ENCODE peak calls at places on chromosome 10, in six cellular contexts. P is mesendoderm, B is breast epithelium, J is thoracic aorta, Y is OCI-LY7, O is ovary. N is an unnamed sample. For H3K4me1, the result is how much of the 10 kb centered on the place peaks cover.

GRCh38 chr10:133230387-133231195 is 574 bp downstream of the UTF1 start:
- DNase-seq in Y (no peak), O (no peak), B (no peak), J (no peak), P (peak), N (no peak)

GRCh38 chr10:31320179-31320597 is 1.2 kb downstream of the ZEB1 start:
- DNase-seq in P (peak), O (peak), Y (peak), B (no peak), J (no peak), N (peak)

GRCh38 chr10:97849101-97849490 is 547 bp upstream of the GOLGA7B start:
- DNase-seq in O (no peak), Y (peak), J (no peak), P (no peak), B (no peak), N (no peak)

GRCh38 chr10:59856104-59856503 is 50.3 kb downstream of the CCDC6 start:
- DNase-seq in Y (no peak), J (no peak), O (no peak), P (no peak), B (no peak), N (no peak)

GRCh38 chr10:102645388-102645740 is 1.1 kb downstream of the TRIM8 start:
- DNase-seq in J (peak), B (peak), P (peak), Y (peak), O (no peak), N (peak)

GRCh38 chr10:109974509-109975191 is 33.1 kb upstream of the ADD3 start:
- DNase-seq in J (no peak), Y (no peak), O (no peak), B (no peak), P (no peak), N (peak)

GRCh38 chr10:110993024-110993693 is 73.8 kb downstream of the SHOC2 start:
- DNase-seq in O (no peak), J (no peak), Y (no peak), B (no peak), P (no peak), N (no peak)

GRCh38 chr10:112409274-112409673 is 35.4 kb downstream of the ACSL5 start:
- DNase-seq in P (peak), J (no peak), B (no peak), Y (no peak), O (no peak), N (no peak)

GRCh38 chr10:68167790-68168189 is 58.5 kb downstream of the MYPN start:
- DNase-seq in Y (no peak), B (no peak), O (no peak), J (no peak), P (no peak), N (no peak)

GRCh38 chr10:22479419-22479818 is 134.1 kb downstream of the SPAG6 start:
- DNase-seq in J (no peak), P (peak), B (no peak), O (no peak), Y (no peak), N (no peak)

GRCh38 chr10:85547460-85548023 is 819.1 kb downstream of the GRID1 start:
- DNase-seq in J (no peak), Y (no peak), O (no peak), B (no peak), P (peak), N (no peak)
- H3K4me1 ChIP-seq in J (under half), Y (under half), O (under half), B (under half), P (under half), N (under half)

GRCh38 chr10:17918187-17918903 is 33.4 kb upstream of the SLC39A12 start:
- DNase-seq in Y (no peak), O (no peak), J (no peak), B (no peak), P (no peak), N (no peak)

GRCh38 chr10:17915181-17915580 is 36.5 kb upstream of the SLC39A12 start:
- DNase-seq in J (no peak), B (no peak), P (no peak), Y (no peak), O (no peak), N (no peak)

GRCh38 chr10:17912764-17913163 is 39.0 kb upstream of the SLC39A12 start:
- DNase-seq in P (no peak), Y (no peak), J (no peak), B (no peak), O (no peak), N (no peak)

GRCh38 chr10:17913604-17914003 is 38.1 kb upstream of the SLC39A12 start:
- DNase-seq in O (no peak), B (no peak), P (no peak), J (no peak), Y (no peak), N (no peak)

DNA sequence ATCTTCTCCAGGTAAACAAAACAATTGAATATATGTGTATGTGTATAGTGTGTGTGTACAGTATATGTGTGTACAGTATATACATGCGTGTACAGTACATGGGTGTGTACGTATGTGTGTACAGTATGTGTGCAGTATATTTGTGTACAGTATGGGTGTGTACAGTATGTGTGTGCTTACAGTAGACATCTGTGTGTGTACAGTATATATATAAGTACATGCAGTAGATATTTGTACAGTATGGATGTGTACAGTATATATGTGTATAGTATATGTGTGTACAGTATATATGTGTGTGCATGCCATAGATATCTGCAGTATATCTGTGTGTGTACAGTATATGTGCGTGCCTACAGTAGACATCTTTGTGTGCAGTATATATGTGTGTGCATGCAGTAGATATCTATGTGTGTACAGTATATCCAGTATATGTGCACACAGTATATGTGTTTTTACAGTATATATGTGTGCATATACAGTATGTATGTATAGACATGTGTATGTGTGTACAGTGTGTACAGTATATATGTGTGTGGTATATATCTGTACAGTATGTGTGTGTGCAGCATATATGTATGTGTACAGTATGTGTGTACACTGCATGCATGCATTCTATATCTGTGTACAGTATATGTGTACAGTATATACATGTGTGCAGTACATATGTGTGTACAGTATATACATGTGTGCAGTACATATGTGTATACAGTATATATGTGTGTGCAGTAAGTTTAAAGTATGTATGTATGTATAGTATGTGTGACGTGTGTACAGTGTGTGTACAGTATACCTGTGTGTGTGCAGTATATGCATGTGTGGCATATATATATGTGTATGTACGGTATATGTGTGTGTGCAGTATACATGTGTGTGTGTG is 37.3 kb upstream of the SLC39A12 start:
- DNase-seq in O (no peak), J (no peak), P (no peak), Y (no peak), B (no peak), N (no peak)
- H3K4me3 ChIP-seq in O (no peak), J (no peak), P (no peak), Y (no peak), B (no peak), N (no peak)

DNA sequence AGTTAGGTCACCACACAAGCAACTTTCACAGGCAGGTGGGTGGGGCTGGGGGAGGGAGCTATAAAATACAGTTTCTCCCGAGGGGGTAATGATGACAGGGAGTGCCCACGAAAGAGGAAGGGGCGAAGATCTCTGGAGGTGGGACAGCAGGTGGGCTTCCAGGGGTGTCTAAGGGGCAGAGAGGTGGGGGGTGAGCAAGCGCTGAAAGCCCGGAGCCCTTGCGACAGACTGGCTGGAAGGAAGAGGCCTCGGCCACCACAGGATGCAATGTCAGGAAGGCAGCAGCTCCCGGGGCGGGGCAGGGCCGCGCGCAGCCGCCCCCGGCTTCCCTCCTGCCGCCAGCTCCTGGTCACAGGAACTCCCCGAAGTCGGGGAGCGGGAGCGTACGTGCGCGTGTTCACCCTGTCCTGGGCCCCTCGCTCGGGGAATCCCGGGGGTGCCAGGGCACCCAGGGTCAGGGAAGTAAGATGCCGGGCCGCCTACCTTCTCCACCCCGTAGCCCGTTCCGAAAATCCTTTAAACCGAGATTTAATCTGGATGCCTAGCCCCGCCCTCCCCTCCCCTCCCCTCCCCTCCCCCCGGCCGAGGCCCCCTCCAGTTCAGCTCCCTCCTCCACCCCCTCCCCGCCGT is 105.2 kb upstream of the PPIF start:
- DNase-seq in J (no peak), P (peak), Y (peak), O (peak), B (peak), N (peak)
- H3K4me1 ChIP-seq in J (under half), P (under half), Y (under half), O (under half), B (under half), N (under half)

GRCh38 chr10:66625709-66626590 is 299.9 kb upstream of the LRRTM3 start:
- DNase-seq in J (no peak), Y (no peak), B (no peak), O (no peak), P (peak), N (no peak)

GRCh38 chr10:66627156-66627555 is 298.7 kb upstream of the LRRTM3 start:
- DNase-seq in P (peak), O (no peak), Y (peak), J (no peak), B (no peak), N (no peak)

DNA sequence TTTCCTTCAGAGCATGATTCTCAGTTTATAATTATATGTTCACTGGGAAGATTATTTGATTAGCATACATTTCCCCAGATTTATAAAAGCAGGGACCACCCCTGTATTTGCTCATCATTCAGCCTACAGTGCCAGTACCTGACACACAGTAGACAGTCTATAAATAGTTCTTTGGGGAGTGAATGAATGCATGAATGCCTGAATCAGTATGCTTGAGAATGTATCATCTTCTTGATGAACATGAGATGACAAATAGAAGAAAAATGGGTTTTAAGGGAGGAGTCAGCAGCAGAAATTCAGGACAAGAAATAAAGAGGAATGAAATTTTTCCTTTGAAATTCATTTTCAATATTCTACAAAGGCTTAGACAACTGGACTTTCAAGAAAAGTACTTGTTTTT is 295.9 kb upstream of the LRRTM3 start:
- DNase-seq in J (no peak), O (no peak), B (no peak), Y (no peak), P (no peak), N (no peak)
- H3K4me3 ChIP-seq in J (no peak), O (no peak), B (no peak), Y (no peak), P (no peak), N (no peak)

DNA sequence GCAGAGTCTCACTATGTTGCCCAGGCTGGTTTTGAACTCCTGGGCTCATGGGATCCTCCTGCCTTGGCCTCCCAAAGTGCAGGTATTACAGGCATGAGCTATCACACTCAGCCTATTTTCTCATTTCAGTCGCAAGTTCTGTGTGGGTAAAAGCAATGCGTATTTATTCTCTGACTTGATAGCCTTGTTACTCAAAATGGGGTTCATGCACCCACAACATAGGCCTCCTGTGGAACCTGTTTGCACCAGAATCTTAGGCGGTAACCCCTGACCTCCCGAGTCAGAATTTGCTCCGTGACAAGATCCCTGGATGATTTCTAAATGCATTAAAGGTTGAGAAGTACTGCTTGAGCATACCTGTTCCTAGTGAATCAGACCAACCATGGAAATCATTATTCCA is 7.3 kb downstream of the IL2RA start:
- DNase-seq in Y (no peak), B (no peak), P (no peak), O (no peak), J (no peak), N (peak)
- H3K4me1 ChIP-seq in Y (half or more), B (under half), P (under half), O (under half), J (under half), N (under half)

DNA sequence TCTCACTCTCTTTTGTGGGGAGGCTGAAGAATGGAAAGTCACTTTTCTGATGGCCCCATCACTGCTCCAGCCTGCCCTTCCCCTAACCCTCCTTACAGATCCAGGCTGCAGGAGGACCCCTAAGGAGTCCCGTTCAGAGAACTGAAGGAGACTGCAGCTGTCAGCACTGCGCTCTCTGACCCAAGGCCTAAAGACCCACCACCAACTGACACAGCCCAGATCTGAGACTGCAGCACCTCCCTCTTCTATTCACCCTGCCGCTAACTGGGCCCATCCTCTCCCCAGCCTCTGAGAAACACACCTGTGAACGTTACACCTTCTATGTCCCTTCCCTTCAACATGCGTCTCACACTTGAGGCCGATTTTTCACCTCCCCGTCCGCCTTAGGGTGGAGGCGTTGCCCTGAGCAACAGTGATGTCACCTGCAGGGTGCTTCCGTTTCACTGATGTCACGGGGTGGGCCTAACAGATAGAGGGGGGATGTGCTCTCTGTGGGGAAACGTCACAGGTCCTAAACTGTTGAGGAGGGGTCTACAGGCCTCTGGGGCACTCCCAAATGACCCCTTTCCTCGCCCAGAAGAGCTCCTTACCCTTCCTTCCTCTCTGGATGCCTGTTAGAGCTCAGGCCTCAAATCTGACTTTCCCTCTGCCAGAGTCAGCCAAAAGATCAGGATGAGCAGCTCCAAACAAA is 5.1 kb downstream of the ITPRIP start:
- DNase-seq in O (no peak), B (no peak), P (peak), Y (peak), J (no peak), N (no peak)
- H3K4me3 ChIP-seq in O (no peak), B (peak), P (no peak), Y (no peak), J (no peak), N (no peak)

N was measured in mucosa of descending colon.